ENCODE peak calls at places on chromosome X, in nine cellular contexts. One of them, this sample, is unnamed. For H3K4me1, the result is how much of the 10 kb centered on the place peaks cover.

GRCh38 chrX:104428231-104428630 is 137.8 kb upstream of the IL1RAPL2 start:
- DNase-seq in psoas muscle: no peak
- DNase-seq in aorta: no peak
- DNase-seq in Karpas-422: no peak
- DNase-seq in CD8-positive, alpha-beta memory T cell: no peak
- DNase-seq in upper lobe of right lung: no peak
- DNase-seq in GM23248: peak
- DNase-seq in adrenal gland: no peak
- DNase-seq in CD8-positive, alpha-beta T cell: no peak
- DNase-seq in this sample: no peak

GRCh38 chrX:115602729-115603389 is 41.9 kb downstream of the PLS3 start:
- DNase-seq in psoas muscle: no peak
- DNase-seq in aorta: no peak
- DNase-seq in Karpas-422: no peak
- DNase-seq in CD8-positive, alpha-beta memory T cell: no peak
- DNase-seq in upper lobe of right lung: no peak
- DNase-seq in GM23248: peak
- DNase-seq in adrenal gland: no peak
- DNase-seq in CD8-positive, alpha-beta T cell: no peak
- DNase-seq in this sample: no peak

GRCh38 chrX:10360121-10360520 is 203.3 kb downstream of the CLCN4 start:
- DNase-seq in psoas muscle: peak
- DNase-seq in aorta: no peak
- DNase-seq in Karpas-422: no peak
- DNase-seq in CD8-positive, alpha-beta memory T cell: no peak
- DNase-seq in upper lobe of right lung: no peak
- DNase-seq in GM23248: peak
- DNase-seq in adrenal gland: no peak
- DNase-seq in CD8-positive, alpha-beta T cell: no peak
- DNase-seq in this sample: peak

GRCh38 chrX:21408776-21409175 is 34.6 kb downstream of the CNKSR2 start:
- DNase-seq in psoas muscle: no peak
- DNase-seq in aorta: no peak
- DNase-seq in Karpas-422: no peak
- DNase-seq in CD8-positive, alpha-beta memory T cell: no peak
- DNase-seq in upper lobe of right lung: no peak
- DNase-seq in GM23248: peak
- DNase-seq in adrenal gland: no peak
- DNase-seq in CD8-positive, alpha-beta T cell: no peak
- DNase-seq in this sample: no peak

GRCh38 chrX:112769034-112769433 is 71.6 kb downstream of the AMOT start:
- DNase-seq in psoas muscle: no peak
- DNase-seq in aorta: no peak
- DNase-seq in Karpas-422: no peak
- DNase-seq in CD8-positive, alpha-beta memory T cell: no peak
- DNase-seq in upper lobe of right lung: no peak
- DNase-seq in GM23248: peak
- DNase-seq in adrenal gland: no peak
- DNase-seq in CD8-positive, alpha-beta T cell: no peak
- DNase-seq in this sample: peak

GRCh38 chrX:139930923-139931645 is 1.8 kb downstream of the ATP11C start:
- DNase-seq in psoas muscle: no peak
- DNase-seq in aorta: peak
- DNase-seq in Karpas-422: peak
- DNase-seq in CD8-positive, alpha-beta memory T cell: no peak
- DNase-seq in upper lobe of right lung: peak
- DNase-seq in GM23248: peak
- DNase-seq in adrenal gland: peak
- DNase-seq in CD8-positive, alpha-beta T cell: no peak
- DNase-seq in this sample: peak

GRCh38 chrX:142663330-142664095 is 362.2 kb upstream of the SPANXN4 start:
- DNase-seq in psoas muscle: no peak
- DNase-seq in aorta: no peak
- DNase-seq in Karpas-422: no peak
- DNase-seq in CD8-positive, alpha-beta memory T cell: no peak
- DNase-seq in upper lobe of right lung: no peak
- DNase-seq in GM23248: no peak
- DNase-seq in adrenal gland: no peak
- DNase-seq in CD8-positive, alpha-beta T cell: no peak
- DNase-seq in this sample: no peak

GRCh38 chrX:115029869-115030564 is 12.6 kb upstream of the IL13RA2 start:
- DNase-seq in psoas muscle: no peak
- DNase-seq in aorta: no peak
- DNase-seq in Karpas-422: no peak
- DNase-seq in CD8-positive, alpha-beta memory T cell: no peak
- DNase-seq in upper lobe of right lung: no peak
- DNase-seq in GM23248: no peak
- DNase-seq in adrenal gland: no peak
- DNase-seq in CD8-positive, alpha-beta T cell: no peak
- DNase-seq in this sample: no peak

GRCh38 chrX:136047969-136048368 is 62.7 kb downstream of the SLC9A6 start:
- DNase-seq in psoas muscle: no peak
- DNase-seq in aorta: no peak
- DNase-seq in Karpas-422: no peak
- DNase-seq in CD8-positive, alpha-beta memory T cell: no peak
- DNase-seq in upper lobe of right lung: no peak
- DNase-seq in GM23248: peak
- DNase-seq in adrenal gland: no peak
- DNase-seq in CD8-positive, alpha-beta T cell: no peak
- DNase-seq in this sample: no peak

GRCh38 chrX:72715546-72715945 is 1.4 kb upstream of the PHKA1 start:
- DNase-seq in psoas muscle: no peak
- DNase-seq in aorta: no peak
- DNase-seq in Karpas-422: no peak
- DNase-seq in CD8-positive, alpha-beta memory T cell: no peak
- DNase-seq in upper lobe of right lung: no peak
- DNase-seq in GM23248: no peak
- DNase-seq in adrenal gland: no peak
- DNase-seq in CD8-positive, alpha-beta T cell: no peak
- DNase-seq in this sample: no peak

GRCh38 chrX:1392376-1393130 is 640 bp upstream of the SLC25A6 start:
- DNase-seq in psoas muscle: no peak
- DNase-seq in aorta: no peak
- DNase-seq in Karpas-422: peak
- DNase-seq in CD8-positive, alpha-beta memory T cell: no peak
- DNase-seq in upper lobe of right lung: peak
- DNase-seq in GM23248: peak
- DNase-seq in adrenal gland: peak
- DNase-seq in CD8-positive, alpha-beta T cell: no peak
- DNase-seq in this sample: peak

GRCh38 chrX:19005909-19006308 is 22.0 kb upstream of the PHKA2 start:
- DNase-seq in psoas muscle: no peak
- DNase-seq in aorta: no peak
- DNase-seq in Karpas-422: peak
- DNase-seq in CD8-positive, alpha-beta memory T cell: no peak
- DNase-seq in upper lobe of right lung: no peak
- DNase-seq in GM23248: no peak
- DNase-seq in adrenal gland: no peak
- DNase-seq in CD8-positive, alpha-beta T cell: no peak
- DNase-seq in this sample: peak

GRCh38 chrX:7801706-7802105 is 41.3 kb upstream of the VCX start:
- DNase-seq in psoas muscle: no peak
- DNase-seq in aorta: no peak
- DNase-seq in Karpas-422: no peak
- DNase-seq in CD8-positive, alpha-beta memory T cell: no peak
- DNase-seq in upper lobe of right lung: no peak
- DNase-seq in GM23248: no peak
- DNase-seq in adrenal gland: no peak
- DNase-seq in CD8-positive, alpha-beta T cell: no peak
- DNase-seq in this sample: no peak

GRCh38 chrX:154444001-154444754 is at the start of gene FAM50A:
- DNase-seq in psoas muscle: peak
- DNase-seq in aorta: peak
- DNase-seq in Karpas-422: peak
- DNase-seq in CD8-positive, alpha-beta memory T cell: peak
- DNase-seq in upper lobe of right lung: peak
- DNase-seq in GM23248: peak
- DNase-seq in adrenal gland: peak
- DNase-seq in CD8-positive, alpha-beta T cell: peak
- DNase-seq in this sample: peak

GRCh38 chrX:2398341-2398656 is 102.5 kb downstream of the DHRSX start:
- DNase-seq in psoas muscle: no peak
- DNase-seq in aorta: no peak
- DNase-seq in Karpas-422: peak
- DNase-seq in CD8-positive, alpha-beta memory T cell: no peak
- DNase-seq in upper lobe of right lung: no peak
- DNase-seq in GM23248: no peak
- DNase-seq in adrenal gland: no peak
- DNase-seq in CD8-positive, alpha-beta T cell: no peak
- DNase-seq in this sample: no peak

GRCh38 chrX:2401590-2402360 is 99.0 kb downstream of the DHRSX start:
- DNase-seq in psoas muscle: peak
- DNase-seq in aorta: no peak
- DNase-seq in Karpas-422: no peak
- DNase-seq in CD8-positive, alpha-beta memory T cell: no peak
- DNase-seq in upper lobe of right lung: no peak
- DNase-seq in GM23248: peak
- DNase-seq in adrenal gland: no peak
- DNase-seq in CD8-positive, alpha-beta T cell: no peak
- DNase-seq in this sample: no peak

GRCh38 chrX:2401201-2401589 is 99.6 kb downstream of the DHRSX start:
- DNase-seq in psoas muscle: no peak
- DNase-seq in aorta: no peak
- DNase-seq in Karpas-422: peak
- DNase-seq in CD8-positive, alpha-beta memory T cell: no peak
- DNase-seq in upper lobe of right lung: no peak
- DNase-seq in GM23248: peak
- DNase-seq in adrenal gland: no peak
- DNase-seq in CD8-positive, alpha-beta T cell: no peak
- DNase-seq in this sample: no peak

GRCh38 chrX:2404816-2405215 is 96.0 kb downstream of the DHRSX start:
- DNase-seq in psoas muscle: no peak
- DNase-seq in aorta: no peak
- DNase-seq in Karpas-422: no peak
- DNase-seq in CD8-positive, alpha-beta memory T cell: no peak
- DNase-seq in upper lobe of right lung: no peak
- DNase-seq in GM23248: no peak
- DNase-seq in adrenal gland: no peak
- DNase-seq in CD8-positive, alpha-beta T cell: no peak
- DNase-seq in this sample: no peak

DNA sequence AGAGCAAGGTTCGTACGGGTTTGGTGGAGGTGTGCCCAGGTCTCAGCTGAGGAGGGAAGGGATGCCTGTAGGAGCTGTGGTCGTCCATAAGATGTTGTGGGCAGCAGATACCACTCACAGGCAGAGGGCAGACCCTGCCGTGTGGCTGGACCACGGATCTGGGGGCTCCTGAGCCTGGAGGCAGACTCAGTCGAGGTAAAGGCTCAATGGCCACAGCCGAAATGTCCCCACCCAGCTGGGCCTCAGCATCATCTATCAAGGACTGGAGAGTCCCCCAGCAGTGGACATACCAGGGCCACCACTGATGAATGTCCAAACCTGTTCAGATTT is 98.5 kb downstream of the DHRSX start:
- DNase-seq in psoas muscle: no peak
- DNase-seq in aorta: no peak
- DNase-seq in Karpas-422: no peak
- DNase-seq in CD8-positive, alpha-beta memory T cell: no peak
- DNase-seq in upper lobe of right lung: no peak
- DNase-seq in GM23248: no peak
- DNase-seq in adrenal gland: no peak
- DNase-seq in CD8-positive, alpha-beta T cell: no peak
- DNase-seq in this sample: no peak
- H3K27ac ChIP-seq in psoas muscle: peak
- H3K27ac ChIP-seq in aorta: no peak
- H3K27ac ChIP-seq in Karpas-422: no peak
- H3K27ac ChIP-seq in CD8-positive, alpha-beta memory T cell: no peak
- H3K27ac ChIP-seq in upper lobe of right lung: peak
- H3K27ac ChIP-seq in GM23248: peak
- H3K27ac ChIP-seq in adrenal gland: no peak
- H3K27ac ChIP-seq in CD8-positive, alpha-beta T cell: no peak
- H3K27ac ChIP-seq in this sample: no peak

GRCh38 chrX:40086569-40087335 is 11.0 kb downstream of the BCOR start:
- DNase-seq in psoas muscle: no peak
- DNase-seq in aorta: no peak
- DNase-seq in Karpas-422: no peak
- DNase-seq in CD8-positive, alpha-beta memory T cell: no peak
- DNase-seq in upper lobe of right lung: no peak
- DNase-seq in GM23248: no peak
- DNase-seq in adrenal gland: no peak
- DNase-seq in CD8-positive, alpha-beta T cell: no peak
- DNase-seq in this sample: peak
- H3K4me1 ChIP-seq in psoas muscle: under half
- H3K4me1 ChIP-seq in aorta: under half
- H3K4me1 ChIP-seq in Karpas-422: half or more
- H3K4me1 ChIP-seq in CD8-positive, alpha-beta memory T cell: half or more
- H3K4me1 ChIP-seq in upper lobe of right lung: under half
- H3K4me1 ChIP-seq in GM23248: under half
- H3K4me1 ChIP-seq in adrenal gland: under half
- H3K4me1 ChIP-seq in CD8-positive, alpha-beta T cell: half or more
- H3K4me1 ChIP-seq in this sample: under half

GRCh38 chrX:45845142-45845541 is 644.5 kb upstream of the DIPK2B start:
- DNase-seq in psoas muscle: no peak
- DNase-seq in aorta: no peak
- DNase-seq in Karpas-422: no peak
- DNase-seq in CD8-positive, alpha-beta memory T cell: no peak
- DNase-seq in upper lobe of right lung: no peak
- DNase-seq in GM23248: no peak
- DNase-seq in adrenal gland: no peak
- DNase-seq in CD8-positive, alpha-beta T cell: no peak
- DNase-seq in this sample: no peak
- H3K27ac ChIP-seq in psoas muscle: no peak
- H3K27ac ChIP-seq in aorta: no peak
- H3K27ac ChIP-seq in Karpas-422: no peak
- H3K27ac ChIP-seq in CD8-positive, alpha-beta memory T cell: no peak
- H3K27ac ChIP-seq in upper lobe of right lung: no peak
- H3K27ac ChIP-seq in GM23248: no peak
- H3K27ac ChIP-seq in adrenal gland: no peak
- H3K27ac ChIP-seq in CD8-positive, alpha-beta T cell: no peak
- H3K27ac ChIP-seq in this sample: no peak

DNA sequence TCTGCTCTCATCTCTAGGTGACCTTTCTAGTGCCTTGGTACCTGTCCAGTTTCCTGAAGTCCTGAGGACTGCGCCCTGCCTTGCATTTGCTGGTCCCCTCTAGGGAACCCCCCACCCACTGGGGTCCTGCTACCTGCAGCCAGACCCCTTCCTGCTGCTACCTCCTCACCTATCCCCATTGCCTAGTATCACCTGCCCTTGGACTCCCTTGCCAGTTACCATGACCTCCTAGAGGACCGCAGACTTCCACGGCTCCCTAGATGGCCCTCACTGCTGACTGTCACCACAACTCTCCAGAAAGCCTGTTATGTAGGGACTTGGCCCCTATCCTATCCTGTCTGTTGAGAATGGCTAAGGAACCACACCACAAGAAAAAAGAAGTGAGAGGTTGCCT is 166.6 kb downstream of the EFNB1 start:
- DNase-seq in psoas muscle: no peak
- DNase-seq in aorta: no peak
- DNase-seq in Karpas-422: no peak
- DNase-seq in CD8-positive, alpha-beta memory T cell: no peak
- DNase-seq in upper lobe of right lung: no peak
- DNase-seq in GM23248: no peak
- DNase-seq in adrenal gland: no peak
- DNase-seq in CD8-positive, alpha-beta T cell: no peak
- DNase-seq in this sample: no peak
- H3K4me1 ChIP-seq in psoas muscle: under half
- H3K4me1 ChIP-seq in aorta: under half
- H3K4me1 ChIP-seq in Karpas-422: under half
- H3K4me1 ChIP-seq in CD8-positive, alpha-beta memory T cell: under half
- H3K4me1 ChIP-seq in upper lobe of right lung: under half
- H3K4me1 ChIP-seq in GM23248: under half
- H3K4me1 ChIP-seq in adrenal gland: under half
- H3K4me1 ChIP-seq in CD8-positive, alpha-beta T cell: under half
- H3K4me1 ChIP-seq in this sample: under half

GRCh38 chrX:122625239-122625638 is 558.8 kb upstream of the GRIA3 start:
- DNase-seq in psoas muscle: no peak
- DNase-seq in aorta: no peak
- DNase-seq in Karpas-422: no peak
- DNase-seq in CD8-positive, alpha-beta memory T cell: no peak
- DNase-seq in upper lobe of right lung: no peak
- DNase-seq in GM23248: no peak
- DNase-seq in adrenal gland: no peak
- DNase-seq in CD8-positive, alpha-beta T cell: no peak
- DNase-seq in this sample: no peak
- H3K27ac ChIP-seq in psoas muscle: no peak
- H3K27ac ChIP-seq in aorta: no peak
- H3K27ac ChIP-seq in Karpas-422: no peak
- H3K27ac ChIP-seq in CD8-positive, alpha-beta memory T cell: no peak
- H3K27ac ChIP-seq in upper lobe of right lung: no peak
- H3K27ac ChIP-seq in GM23248: peak
- H3K27ac ChIP-seq in adrenal gland: no peak
- H3K27ac ChIP-seq in CD8-positive, alpha-beta T cell: no peak
- H3K27ac ChIP-seq in this sample: no peak